ENCODE peak calls at places on chromosomes 2 and 18, in five cellular contexts. One of them, this sample, is unnamed.

GRCh38 chr2:3960106-3960505 is 256.7 kb downstream of the DCDC2C start:
- DNase-seq in A549: peak
- DNase-seq in K562: no peak
- DNase-seq in vagina: no peak
- DNase-seq in adrenal gland: no peak
- DNase-seq in this sample: no peak

GRCh38 chr2:12539306-12539705 is 177.4 kb upstream of the TRIB2 start:
- DNase-seq in A549: no peak
- DNase-seq in K562: no peak
- DNase-seq in vagina: no peak
- DNase-seq in adrenal gland: no peak
- DNase-seq in this sample: no peak

GRCh38 chr2:15636972-15637785 is 45.5 kb downstream of the DDX1 start:
- DNase-seq in A549: peak
- DNase-seq in K562: peak
- DNase-seq in vagina: no peak
- DNase-seq in adrenal gland: peak
- DNase-seq in this sample: peak

GRCh38 chr2:241358470-241358869 is 2.4 kb downstream of the FARP2 start:
- DNase-seq in A549: no peak
- DNase-seq in K562: no peak
- DNase-seq in vagina: no peak
- DNase-seq in adrenal gland: no peak
- DNase-seq in this sample: no peak

GRCh38 chr2:22382439-22383169 is 1002.4 kb upstream of the KLHL29 start:
- DNase-seq in A549: no peak
- DNase-seq in K562: no peak
- DNase-seq in vagina: no peak
- DNase-seq in adrenal gland: no peak
- DNase-seq in this sample: no peak

GRCh38 chr2:70907130-70907756 is 28.5 kb upstream of the ATP6V1B1 start:
- DNase-seq in A549: no peak
- DNase-seq in K562: no peak
- DNase-seq in vagina: no peak
- DNase-seq in adrenal gland: no peak
- DNase-seq in this sample: no peak

GRCh38 chr2:174675615-174676014 is 78.0 kb upstream of the WIPF1 start:
- DNase-seq in A549: no peak
- DNase-seq in K562: no peak
- DNase-seq in vagina: no peak
- DNase-seq in adrenal gland: no peak
- DNase-seq in this sample: no peak

GRCh38 chr2:230793573-230794359 is 71.0 kb upstream of the ITM2C start:
- DNase-seq in A549: peak
- DNase-seq in K562: no peak
- DNase-seq in vagina: no peak
- DNase-seq in adrenal gland: peak
- DNase-seq in this sample: peak

GRCh38 chr18:44079602-44080001 is 601.1 kb upstream of the SETBP1 start:
- DNase-seq in A549: no peak
- DNase-seq in K562: no peak
- DNase-seq in vagina: no peak
- DNase-seq in adrenal gland: no peak
- DNase-seq in this sample: no peak

DNA sequence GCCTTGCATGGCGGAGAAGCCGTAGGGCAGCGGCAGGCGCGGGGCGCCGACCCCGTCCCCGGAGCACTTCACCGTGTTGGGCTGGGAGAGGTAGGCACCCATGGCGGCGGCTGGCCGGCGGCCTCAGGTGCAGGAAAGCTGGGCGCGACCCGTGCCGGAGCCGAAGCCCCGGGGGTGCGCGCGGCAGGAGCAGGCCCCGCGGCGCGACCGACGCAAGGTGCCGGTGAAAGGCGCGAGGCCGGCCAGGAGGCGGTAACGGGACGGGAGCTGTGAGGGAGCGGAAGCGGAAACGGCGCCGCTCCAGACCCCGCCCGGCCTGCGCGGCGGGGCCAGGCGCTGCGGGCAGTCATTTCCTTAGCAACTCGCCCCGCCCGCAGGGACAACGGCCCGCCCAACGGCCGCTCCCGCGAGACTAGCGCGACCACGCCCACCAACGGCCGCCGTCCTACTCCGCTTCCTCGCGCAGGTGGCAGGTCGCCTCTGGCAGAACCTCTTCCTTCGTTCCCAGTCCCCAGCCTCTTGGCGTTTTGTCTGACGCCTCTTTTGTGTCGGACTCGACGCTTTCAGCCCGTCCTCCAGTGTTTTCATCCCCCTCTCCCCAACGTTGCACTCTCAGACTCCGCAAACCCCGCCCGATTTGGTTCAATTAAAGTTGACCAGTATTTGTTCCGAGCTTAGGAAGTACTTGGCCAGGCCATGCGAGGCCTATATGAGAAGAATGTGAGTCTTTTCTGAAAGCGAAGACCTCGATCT is at the start of gene PPM1G:
- DNase-seq in A549: peak
- DNase-seq in K562: peak
- DNase-seq in vagina: peak
- DNase-seq in adrenal gland: peak
- DNase-seq in this sample: peak
- TF ChIP-seq POLR2A in A549: peak
- TF ChIP-seq POLR2A in K562: peak
- TF ChIP-seq POLR2A in vagina: no peak
- TF ChIP-seq POLR2A in adrenal gland: peak
- TF ChIP-seq POLR2A in this sample: peak

GRCh38 chr2:206463685-206464084 is 20.4 kb downstream of the ADAM23 start:
- DNase-seq in A549: no peak
- DNase-seq in K562: no peak
- DNase-seq in vagina: no peak
- DNase-seq in adrenal gland: no peak
- DNase-seq in this sample: no peak
- H3K27ac ChIP-seq in A549: no peak
- H3K27ac ChIP-seq in K562: no peak
- H3K27ac ChIP-seq in vagina: no peak
- H3K27ac ChIP-seq in adrenal gland: no peak
- H3K27ac ChIP-seq in this sample: no peak

GRCh38 chr2:188181884-188182283 is 109.8 kb upstream of the GULP1 start:
- DNase-seq in A549: no peak
- DNase-seq in K562: no peak
- DNase-seq in vagina: no peak
- DNase-seq in adrenal gland: no peak
- DNase-seq in this sample: no peak
- TF ChIP-seq POLR2A in A549: no peak
- TF ChIP-seq POLR2A in K562: no peak
- TF ChIP-seq POLR2A in vagina: no peak
- TF ChIP-seq POLR2A in adrenal gland: no peak
- TF ChIP-seq POLR2A in this sample: no peak

GRCh38 chr18:75125359-75126331 is 83.3 kb downstream of the PTGR3 start:
- DNase-seq in A549: no peak
- DNase-seq in K562: no peak
- DNase-seq in vagina: peak
- DNase-seq in adrenal gland: no peak
- DNase-seq in this sample: peak
- H3K27ac ChIP-seq in A549: no peak
- H3K27ac ChIP-seq in K562: no peak
- H3K27ac ChIP-seq in vagina: no peak
- H3K27ac ChIP-seq in adrenal gland: no peak
- H3K27ac ChIP-seq in this sample: no peak

GRCh38 chr2:74834806-74835755 is 1.2 kb downstream of the HK2 start:
- DNase-seq in A549: no peak
- DNase-seq in K562: peak
- DNase-seq in vagina: no peak
- DNase-seq in adrenal gland: no peak
- DNase-seq in this sample: no peak
- TF ChIP-seq POLR2A in A549: no peak
- TF ChIP-seq POLR2A in K562: peak
- TF ChIP-seq POLR2A in vagina: no peak
- TF ChIP-seq POLR2A in adrenal gland: no peak
- TF ChIP-seq POLR2A in this sample: no peak

GRCh38 chr2:10947005-10947440 is 35.3 kb downstream of the KCNF1 start:
- DNase-seq in A549: no peak
- DNase-seq in K562: no peak
- DNase-seq in vagina: no peak
- DNase-seq in adrenal gland: no peak
- DNase-seq in this sample: peak
- H3K27ac ChIP-seq in A549: no peak
- H3K27ac ChIP-seq in K562: no peak
- H3K27ac ChIP-seq in vagina: no peak
- H3K27ac ChIP-seq in adrenal gland: no peak
- H3K27ac ChIP-seq in this sample: no peak

DNA sequence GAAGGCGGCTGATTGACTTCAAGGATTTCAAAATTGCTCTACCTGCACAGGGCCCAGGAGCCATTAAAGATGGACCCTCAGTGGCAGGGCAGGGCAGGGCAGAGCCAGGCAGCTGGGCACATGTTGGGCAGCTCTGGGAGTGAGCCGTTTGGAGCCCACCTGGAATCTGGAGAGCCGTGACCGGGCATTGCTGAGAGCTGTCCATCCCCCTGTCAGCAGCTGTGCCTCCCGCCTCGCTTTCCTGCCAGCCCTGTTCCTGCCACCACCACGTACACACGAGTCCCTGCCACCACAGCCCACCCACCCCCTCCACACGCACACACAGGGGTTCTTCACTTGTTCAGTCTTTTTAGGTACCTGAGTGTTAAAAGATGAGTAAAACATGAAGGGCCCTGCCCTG is 22.9 kb downstream of the ATOH8 start:
- DNase-seq in A549: no peak
- DNase-seq in K562: no peak
- DNase-seq in vagina: no peak
- DNase-seq in adrenal gland: no peak
- DNase-seq in this sample: no peak
- TF ChIP-seq POLR2A in A549: no peak
- TF ChIP-seq POLR2A in K562: no peak
- TF ChIP-seq POLR2A in vagina: no peak
- TF ChIP-seq POLR2A in adrenal gland: no peak
- TF ChIP-seq POLR2A in this sample: no peak

GRCh38 chr18:63444567-63444966 is 22.3 kb upstream of the VPS4B start:
- DNase-seq in A549: peak
- DNase-seq in K562: no peak
- DNase-seq in vagina: no peak
- DNase-seq in adrenal gland: no peak
- DNase-seq in this sample: no peak
- H3K27ac ChIP-seq in A549: no peak
- H3K27ac ChIP-seq in K562: no peak
- H3K27ac ChIP-seq in vagina: peak
- H3K27ac ChIP-seq in adrenal gland: peak
- H3K27ac ChIP-seq in this sample: peak

DNA sequence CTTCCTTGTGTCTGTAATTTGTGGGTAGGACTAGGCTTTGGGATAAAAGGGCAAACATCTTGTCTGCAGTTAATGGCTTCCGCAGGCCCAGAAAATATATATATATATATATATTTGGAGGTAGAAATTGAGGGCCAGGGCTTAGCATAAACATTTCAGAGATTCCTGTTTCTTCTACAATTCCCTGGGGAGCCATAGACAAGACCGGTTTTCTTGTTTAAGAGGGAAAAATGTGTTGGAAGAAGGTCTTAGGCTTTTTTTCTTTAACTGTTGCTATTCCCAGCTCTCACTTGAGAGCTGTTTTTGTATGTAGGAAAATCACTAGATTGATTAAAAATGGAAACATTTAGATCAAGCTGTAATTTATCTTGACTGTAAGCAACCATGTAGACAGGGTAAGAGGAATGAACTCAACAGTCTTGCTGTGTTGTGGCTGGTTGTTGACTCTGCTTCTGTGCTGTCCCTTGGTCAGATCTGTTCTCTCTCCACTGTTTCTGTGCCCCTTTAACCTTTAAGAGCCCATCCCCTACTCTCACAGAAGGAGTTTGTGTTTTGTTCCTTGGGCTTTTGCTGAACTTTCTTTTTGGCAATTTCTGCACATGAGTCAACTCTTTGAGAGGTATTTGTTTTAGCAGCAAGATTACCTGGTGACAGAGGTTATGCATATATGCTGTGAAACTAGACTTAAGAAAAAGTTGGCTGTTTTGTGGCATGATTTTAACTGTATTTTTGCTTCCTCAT is 58.3 kb downstream of the EFEMP1 start:
- DNase-seq in A549: peak
- DNase-seq in K562: no peak
- DNase-seq in vagina: no peak
- DNase-seq in adrenal gland: no peak
- DNase-seq in this sample: no peak
- TF ChIP-seq POLR2A in A549: no peak
- TF ChIP-seq POLR2A in K562: no peak
- TF ChIP-seq POLR2A in vagina: no peak
- TF ChIP-seq POLR2A in adrenal gland: no peak
- TF ChIP-seq POLR2A in this sample: no peak